ENCODE peak calls at places on chromosomes 11 and 22, in nine cellular contexts. M is Peyer's patch, P is right lobe of liver, J is K562, K is testis, C is endothelial cell of umbilical vein, O is IMR-90, I is esophagus squamous epithelium, G is tibial nerve. Y is an unnamed sample. For H3K4me1, the result is how much of the 10 kb centered on the place peaks cover.

GRCh38 chr11:36333468-36333867 is 37.4 kb downstream of the PRR5L start:
- DNase-seq in J (no peak), M (no peak), I (no peak), P (no peak), O (peak), G (no peak), C (no peak), K (no peak), Y (no peak)

GRCh38 chr22:31893460-31893859 is 50.9 kb upstream of the YWHAH start:
- DNase-seq in C (no peak), P (no peak), O (no peak), M (no peak), G (no peak), J (no peak), I (no peak), K (no peak), Y (no peak)

GRCh38 chr11:121563900-121564822 is 111.4 kb upstream of the SORL1-AS1 start:
- DNase-seq in K (no peak), M (no peak), O (peak), P (no peak), J (no peak), I (no peak), G (no peak), C (no peak), Y (no peak)

GRCh38 chr22:48670317-48670716 is 1157.4 kb downstream of the BRD1 start:
- DNase-seq in C (no peak), K (no peak), M (no peak), G (no peak), I (no peak), J (no peak), P (no peak), O (no peak), Y (no peak)

GRCh38 chr22:31085493-31085824 is 4.3 kb downstream of the SMTN start:
- DNase-seq in J (no peak), P (no peak), I (no peak), G (no peak), M (no peak), K (peak), O (no peak), C (no peak), Y (peak)

GRCh38 chr11:65491614-65492386 is 7.0 kb upstream of the MALAT1 start:
- DNase-seq in K (peak), I (no peak), M (peak), J (peak), P (peak), C (peak), G (peak), O (peak), Y (peak)

GRCh38 chr11:134957540-134958335 is 545.7 kb upstream of the B3GAT1 start:
- DNase-seq in P (no peak), M (no peak), O (no peak), J (no peak), G (no peak), K (no peak), C (no peak), I (no peak), Y (no peak)

GRCh38 chr11:126147268-126148111 is 64.0 kb downstream of the RPUSD4 start:
- DNase-seq in I (no peak), P (peak), M (no peak), J (no peak), C (no peak), O (no peak), G (no peak), K (no peak), Y (no peak)

GRCh38 chr11:67051945-67052488 is 4.6 kb upstream of the RHOD start:
- DNase-seq in K (no peak), G (no peak), M (no peak), P (no peak), I (no peak), J (no peak), O (no peak), C (no peak), Y (no peak)

GRCh38 chr22:48945621-48946458 is 881.8 kb downstream of the BRD1 start:
- DNase-seq in C (no peak), P (peak), M (no peak), I (no peak), K (peak), J (no peak), O (no peak), G (no peak), Y (peak)

GRCh38 chr11:86313793-86314192 is 11.8 kb downstream of the HIKESHI start:
- DNase-seq in I (no peak), C (no peak), O (peak), J (no peak), K (no peak), P (no peak), M (no peak), G (no peak), Y (no peak)

GRCh38 chr11:130379276-130379675 is 49.1 kb downstream of the ADAMTS8 start:
- DNase-seq in P (no peak), C (no peak), G (no peak), I (no peak), O (no peak), J (no peak), K (no peak), M (no peak), Y (no peak)

GRCh38 chr11:106840993-106841392 is 177.3 kb downstream of the GUCY1A2 start:
- DNase-seq in J (no peak), O (no peak), C (no peak), P (no peak), I (no peak), M (no peak), K (no peak), G (no peak), Y (no peak)

GRCh38 chr11:60085909-60086308 is 2.6 kb upstream of the MS4A2 start:
- DNase-seq in J (no peak), M (no peak), K (no peak), G (no peak), O (no peak), P (no peak), I (no peak), C (no peak), Y (no peak)

GRCh38 chr11:73379189-73379880 is 3.1 kb downstream of the RELT start:
- DNase-seq in M (no peak), J (no peak), C (no peak), K (no peak), G (no peak), O (no peak), P (no peak), I (no peak), Y (no peak)

GRCh38 chr11:93796832-93797231 is 12.8 kb downstream of the MED17 start:
- DNase-seq in J (no peak), K (no peak), M (no peak), I (no peak), C (no peak), G (no peak), O (no peak), P (no peak), Y (no peak)

GRCh38 chr11:12160231-12160630 is 49.8 kb downstream of the MICAL2 start:
- DNase-seq in I (no peak), O (no peak), P (no peak), M (no peak), G (no peak), K (peak), J (no peak), C (no peak), Y (no peak)

GRCh38 chr11:12161137-12161536 is 50.7 kb downstream of the MICAL2 start:
- DNase-seq in G (no peak), P (no peak), J (no peak), K (peak), C (no peak), M (no peak), I (no peak), O (no peak), Y (no peak)

GRCh38 chr11:12160680-12161079 is 50.3 kb downstream of the MICAL2 start:
- DNase-seq in G (no peak), K (peak), M (no peak), I (no peak), O (peak), J (no peak), C (no peak), P (no peak), Y (no peak)

GRCh38 chr11:12158926-12159325 is 48.5 kb downstream of the MICAL2 start:
- DNase-seq in M (no peak), K (peak), G (no peak), P (no peak), O (peak), I (no peak), J (peak), C (no peak), Y (no peak)

GRCh38 chr11:12159351-12160099 is 49.1 kb downstream of the MICAL2 start:
- DNase-seq in G (no peak), J (no peak), M (no peak), P (no peak), C (peak), O (peak), I (no peak), K (peak), Y (no peak)
- H3K4me1 ChIP-seq in G (under half), J (under half), M (half or more), P (under half), C (under half), O (half or more), I (under half), K (half or more), Y (under half)

DNA sequence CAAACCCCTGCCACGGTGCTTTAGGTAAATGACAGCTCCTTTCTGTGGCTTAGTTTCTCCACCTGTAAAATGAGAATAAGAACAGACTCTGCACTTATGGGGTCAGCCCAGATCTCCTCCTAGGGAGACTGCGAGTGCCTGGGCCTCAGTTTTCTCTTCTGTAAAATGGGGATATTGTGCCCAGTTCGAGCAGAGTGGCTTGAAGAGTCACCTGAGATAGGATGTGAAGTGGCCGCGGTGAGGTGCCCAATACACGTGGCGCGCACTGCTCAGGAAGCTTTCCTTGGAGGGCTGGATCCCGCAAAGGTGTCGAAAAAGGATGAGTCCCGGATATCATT is 467 bp upstream of the EMID1 start:
- DNase-seq in G (no peak), C (no peak), M (no peak), K (no peak), O (no peak), P (no peak), I (no peak), J (no peak), Y (peak)
- TF ChIP-seq CTCF in G (no peak), C (no peak), M (no peak), K (no peak), O (no peak), P (no peak), I (no peak), J (no peak), Y (no peak)

GRCh38 chr11:46307785-46308341 is 30.4 kb downstream of the CREB3L1 start:
- DNase-seq in I (no peak), J (no peak), P (no peak), G (no peak), O (no peak), K (no peak), M (no peak), C (no peak), Y (no peak)
- TF ChIP-seq POLR2A in I (no peak), J (no peak), P (no peak), G (no peak), O (no peak), K (no peak), M (no peak), C (no peak), Y (no peak)

DNA sequence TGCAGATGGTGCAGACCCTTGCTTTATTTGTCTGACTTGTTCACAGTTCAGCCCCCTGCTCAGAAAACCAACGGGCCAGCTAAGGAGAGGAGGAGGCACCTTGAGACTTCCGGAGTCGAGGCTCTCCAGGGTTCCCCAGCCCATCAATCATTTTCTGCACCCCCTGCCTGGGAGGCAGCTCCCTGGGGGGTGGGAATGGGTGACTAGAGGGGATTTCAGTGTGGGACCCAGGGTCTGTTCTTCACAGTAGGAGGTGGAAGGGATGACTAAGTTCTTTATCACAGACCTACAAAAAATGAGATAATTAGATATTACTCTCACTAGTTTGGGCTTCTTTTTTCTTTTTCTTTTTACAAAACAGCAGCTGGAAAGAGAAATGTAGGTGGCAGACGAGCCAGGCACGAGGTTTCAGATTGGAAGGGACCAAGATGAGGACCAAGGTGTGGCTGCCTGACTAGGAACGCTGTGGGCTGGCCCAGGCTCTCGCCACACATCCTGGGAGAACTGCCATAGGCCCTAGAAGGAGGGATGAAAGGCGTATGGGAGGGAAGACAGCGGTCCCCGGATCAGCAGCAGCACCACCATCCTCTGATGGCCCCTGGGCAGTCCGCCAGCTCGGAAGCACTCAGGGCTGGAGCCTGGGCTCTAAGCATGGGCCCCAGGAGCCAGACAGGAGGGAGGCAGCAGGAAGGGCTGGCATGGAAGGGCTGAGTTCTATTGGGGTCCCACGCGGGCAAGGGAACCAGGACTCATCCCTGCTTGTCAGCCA is 14.2 kb downstream of the TXN2 start:
- DNase-seq in C (no peak), K (no peak), I (no peak), O (peak), P (no peak), M (no peak), G (no peak), J (no peak), Y (no peak)
- H3K4me1 ChIP-seq in C (half or more), K (under half), I (under half), O (half or more), P (under half), M (half or more), G (under half), J (under half), Y (under half)

DNA sequence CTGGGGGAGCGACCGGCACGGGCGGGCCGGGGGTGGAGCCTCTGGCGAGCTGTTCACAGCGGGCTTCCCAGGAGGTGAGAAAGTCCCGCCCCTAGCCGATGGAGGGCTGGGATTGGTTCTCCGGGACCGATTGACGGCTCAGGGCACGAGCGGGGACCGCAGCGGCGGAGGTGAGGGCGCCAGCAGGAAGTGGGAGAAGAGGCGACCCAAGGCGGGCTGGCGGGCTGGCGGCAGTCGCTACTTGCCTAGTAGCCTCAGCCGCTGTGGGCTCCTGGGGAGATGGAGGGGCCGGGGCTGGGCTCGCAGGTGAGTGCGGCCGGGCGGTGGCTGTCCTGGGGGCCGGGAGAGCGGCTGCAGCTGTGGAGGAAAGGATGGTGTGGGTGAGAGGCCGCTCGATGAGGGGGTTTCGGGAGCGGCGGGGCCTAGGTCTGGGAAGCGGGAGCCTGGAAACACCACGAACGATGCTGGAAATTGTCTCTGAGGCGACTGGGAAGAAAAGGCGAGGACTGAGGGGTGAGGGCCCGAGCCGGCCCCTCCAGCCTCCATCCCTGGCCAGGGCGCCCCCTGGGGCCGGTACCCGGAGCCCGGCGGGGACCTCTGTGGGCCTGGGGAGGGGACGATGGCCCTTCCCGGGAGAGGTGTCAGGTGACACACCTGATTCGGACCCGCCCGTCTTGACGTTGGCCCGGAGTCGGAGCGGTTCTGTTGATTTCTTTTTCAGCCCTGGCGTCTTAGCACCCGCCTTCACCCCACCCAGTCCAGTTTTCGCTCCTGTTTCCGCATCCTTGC is at the start of gene ZDHHC13:
- DNase-seq in P (peak), J (peak), I (peak), C (peak), O (peak), M (peak), K (peak), G (peak), Y (peak)
- TF ChIP-seq CTCF in P (peak), J (peak), I (no peak), C (peak), O (peak), M (no peak), K (no peak), G (no peak), Y (no peak)

Y was measured in adrenal gland.